ENCODE peak calls at places on chromosomes 5 and 9, in nine cellular contexts. H is occipital lobe, Y is EH, U is AG08396, G is fibroblast of the conjunctiva, N is ovary, D is NCI-H510A treated with DMSO at 0.1 percent for 48 hours, K is T-helper 2 cell, E is choroid plexus epithelial cell. P is an unnamed sample.

GRCh38 chr5:75340714-75341478 is 3.9 kb downstream of the HMGCR start:
- DNase-seq in Y (peak), N (no peak), D (no peak), U (no peak), E (peak), G (no peak), H (no peak), K (no peak), P (no peak)

GRCh38 chr5:134026521-134027202 is 21.9 kb upstream of the VDAC1 start:
- DNase-seq in Y (peak), D (peak), N (no peak), K (peak), G (peak), H (no peak), E (peak), U (peak), P (peak)

GRCh38 chr5:96254980-96255681 is 177.9 kb downstream of the PCSK1 start:
- DNase-seq in U (peak), D (no peak), K (no peak), E (peak), N (no peak), Y (peak), G (peak), H (no peak), P (no peak)

GRCh38 chr9:112861155-112861554 is 29.5 kb downstream of the SLC46A2 start:
- DNase-seq in Y (no peak), K (no peak), D (no peak), H (no peak), G (no peak), U (no peak), N (no peak), E (no peak), P (no peak)

GRCh38 chr9:89674667-89675402 is 70.0 kb downstream of the GADD45G start:
- DNase-seq in G (no peak), N (no peak), K (no peak), E (no peak), Y (no peak), D (peak), U (no peak), H (no peak), P (no peak)

GRCh38 chr9:127305450-127306226 is 41.1 kb downstream of the GARNL3 start:
- DNase-seq in G (no peak), Y (no peak), E (no peak), K (no peak), N (no peak), U (no peak), D (no peak), H (no peak), P (no peak)

GRCh38 chr9:77907581-77907980 is 124.0 kb downstream of the GNAQ start:
- DNase-seq in Y (peak), H (no peak), K (no peak), N (no peak), G (no peak), U (no peak), E (no peak), D (no peak), P (no peak)

GRCh38 chr5:80822640-80823039 is 137.5 kb upstream of the RASGRF2 start:
- DNase-seq in H (no peak), U (no peak), N (no peak), E (no peak), K (no peak), D (no peak), Y (no peak), G (no peak), P (no peak)

GRCh38 chr9:35688558-35689350 is 971 bp downstream of the TPM2 start:
- DNase-seq in K (no peak), U (peak), N (no peak), D (no peak), E (peak), Y (peak), G (peak), H (no peak), P (no peak)

GRCh38 chr9:121569266-121569648 is 69.6 kb upstream of the GGTA1 start:
- DNase-seq in K (no peak), E (no peak), G (no peak), U (no peak), D (no peak), N (no peak), H (no peak), Y (no peak), P (no peak)

GRCh38 chr9:106127771-106128170 is 433.4 kb downstream of the TMEM38B start:
- DNase-seq in E (no peak), U (no peak), N (no peak), D (no peak), G (no peak), Y (no peak), H (no peak), K (no peak), P (no peak)

GRCh38 chr9:77304543-77304942 is 127.2 kb downstream of the VPS13A start:
- DNase-seq in Y (no peak), U (peak), K (no peak), H (no peak), D (no peak), G (no peak), E (no peak), N (no peak), P (no peak)

GRCh38 chr9:87238545-87238944 is 259.1 kb upstream of the DAPK1 start:
- DNase-seq in D (no peak), Y (no peak), G (no peak), N (no peak), E (no peak), U (no peak), H (no peak), K (no peak), P (no peak)

GRCh38 chr5:96893342-96893741 is 17.0 kb downstream of the ERAP2 start:
- DNase-seq in K (no peak), Y (peak), H (no peak), N (no peak), E (peak), D (no peak), G (peak), U (no peak), P (no peak)

GRCh38 chr5:8188874-8189588 is 320.1 kb downstream of the MTRR start:
- DNase-seq in G (no peak), D (peak), K (no peak), U (no peak), H (no peak), N (no peak), Y (no peak), E (no peak), P (no peak)

GRCh38 chr5:179230061-179230461 is 115.2 kb downstream of the ADAMTS2 start:
- DNase-seq in N (no peak), D (no peak), H (no peak), U (no peak), E (no peak), Y (no peak), G (no peak), K (no peak), P (peak)

GRCh38 chr5:134427540-134428041 is 15.9 kb upstream of the CDKN2AIPNL start:
- DNase-seq in H (no peak), K (no peak), U (no peak), E (no peak), N (no peak), Y (no peak), D (no peak), G (no peak), P (no peak)

GRCh38 chr9:6739218-6739617 is 18.6 kb upstream of the KDM4C start:
- DNase-seq in U (no peak), Y (peak), G (no peak), E (peak), N (no peak), K (no peak), H (no peak), D (peak), P (no peak)

GRCh38 chr9:113468716-113469448 is 5.4 kb downstream of the RGS3 start:
- DNase-seq in G (no peak), H (peak), U (no peak), N (no peak), D (no peak), E (no peak), K (no peak), Y (no peak), P (no peak)

GRCh38 chr9:124894741-124895170 is 32.8 kb downstream of the ARPC5L start:
- DNase-seq in K (no peak), U (no peak), H (no peak), N (no peak), G (peak), E (peak), D (peak), Y (peak), P (no peak)

GRCh38 chr9:97293207-97293721 is 14.2 kb upstream of the CCDC180 start:
- DNase-seq in Y (peak), G (no peak), E (peak), H (no peak), U (no peak), D (peak), K (no peak), N (peak), P (peak)

GRCh38 chr5:61479850-61480614 is 148.0 kb downstream of the ZSWIM6 start:
- DNase-seq in G (no peak), N (no peak), Y (no peak), E (no peak), U (no peak), K (no peak), H (no peak), D (no peak), P (no peak)

GRCh38 chr5:123116757-123117156 is 27.7 kb downstream of the PRDM6 start:
- DNase-seq in G (no peak), Y (peak), H (no peak), D (no peak), N (no peak), E (no peak), U (no peak), K (no peak), P (no peak)

GRCh38 chr5:14168139-14168792 is 25.1 kb downstream of the TRIO start:
- DNase-seq in D (peak), N (no peak), Y (peak), G (no peak), K (no peak), E (no peak), H (no peak), U (no peak), P (no peak)

GRCh38 chr5:14413331-14413750 is 168.3 kb upstream of the OTULINL start:
- DNase-seq in E (peak), H (no peak), Y (peak), U (no peak), G (no peak), N (no peak), K (no peak), D (no peak), P (no peak)

GRCh38 chr9:69599232-69599971 is 72.8 kb downstream of the APBA1 start:
- DNase-seq in K (no peak), D (no peak), E (no peak), H (no peak), Y (no peak), U (no peak), G (no peak), N (no peak), P (no peak)

GRCh38 chr9:121350993-121351561 is 19.0 kb downstream of the STOM start:
- DNase-seq in Y (peak), H (peak), G (peak), K (no peak), N (peak), U (peak), D (no peak), E (peak), P (no peak)

GRCh38 chr5:82635561-82636288 is 357.6 kb upstream of the RPS23 start:
- DNase-seq in D (peak), E (peak), U (peak), K (no peak), H (no peak), N (no peak), G (no peak), Y (peak), P (no peak)

GRCh38 chr9:95626885-95627558 is 110.3 kb upstream of the PTCH1 start:
- DNase-seq in U (no peak), H (no peak), G (no peak), D (no peak), Y (no peak), N (peak), E (no peak), K (no peak), P (peak)

GRCh38 chr9:121721770-121722169 is 70.3 kb downstream of the DAB2IP start:
- DNase-seq in Y (peak), U (peak), G (no peak), K (no peak), E (no peak), H (no peak), D (no peak), N (peak), P (no peak)

GRCh38 chr5:133681896-133682295 is 69.6 kb upstream of the FSTL4 start:
- DNase-seq in Y (no peak), G (no peak), K (no peak), N (no peak), H (no peak), D (no peak), E (no peak), U (no peak), P (no peak)

GRCh38 chr9:35272989-35273388 is 111.2 kb downstream of the UNC13B start:
- DNase-seq in Y (peak), G (no peak), K (no peak), H (no peak), E (peak), D (no peak), U (peak), N (no peak), P (no peak)

GRCh38 chr9:34927061-34927460 is 31.0 kb upstream of the PHF24 start:
- DNase-seq in H (no peak), Y (no peak), K (no peak), G (no peak), D (no peak), E (no peak), N (no peak), U (no peak), P (no peak)

GRCh38 chr9:36728651-36729520 is 156.2 kb downstream of the MELK start:
- DNase-seq in Y (peak), D (peak), E (peak), H (no peak), G (peak), U (peak), N (peak), K (peak), P (no peak)

GRCh38 chr5:131379723-131380122 is 115.9 kb downstream of the CDC42SE2 start:
- DNase-seq in Y (peak), N (no peak), H (no peak), U (no peak), K (peak), G (no peak), D (no peak), E (peak), P (no peak)